ENCODE peak calls at places on chromosomes 3 and 15, in five cellular contexts. One of them, this sample, is unnamed.

GRCh38 chr15:52394020-52394608 is 98.5 kb upstream of the MYO5C start:
- DNase-seq in coronary artery: no peak
- DNase-seq in kidney: no peak
- DNase-seq in hepatocyte: no peak
- DNase-seq in colonic mucosa: no peak
- DNase-seq in this sample: no peak

GRCh38 chr15:40249477-40250303 is 10.8 kb downstream of the PAK6 start:
- DNase-seq in coronary artery: no peak
- DNase-seq in hepatocyte: no peak
- DNase-seq in kidney: peak; percentile 59
- DNase-seq in colonic mucosa: no peak
- DNase-seq in this sample: no peak

GRCh38 chr3:130462089-130462488 is 54.9 kb upstream of the COL6A6 start:
- DNase-seq in coronary artery: no peak
- DNase-seq in hepatocyte: no peak
- DNase-seq in colonic mucosa: no peak
- DNase-seq in kidney: no peak
- DNase-seq in this sample: no peak

GRCh38 chr15:101169457-101170071 is 82.3 kb downstream of the CHSY1 start:
- DNase-seq in colonic mucosa: no peak
- DNase-seq in coronary artery: no peak
- DNase-seq in kidney: no peak
- DNase-seq in hepatocyte: no peak
- DNase-seq in this sample: no peak

GRCh38 chr3:184453296-184453695 is 73.4 kb downstream of the CHRD start:
- DNase-seq in hepatocyte: no peak
- DNase-seq in colonic mucosa: no peak
- DNase-seq in coronary artery: no peak
- DNase-seq in kidney: no peak
- DNase-seq in this sample: no peak

GRCh38 chr15:86591994-86592746 is 512.5 kb downstream of the AGBL1 start:
- DNase-seq in colonic mucosa: peak; percentile 26
- DNase-seq in kidney: no peak
- DNase-seq in coronary artery: no peak
- DNase-seq in hepatocyte: no peak
- DNase-seq in this sample: peak; percentile 49

GRCh38 chr3:17160597-17160996 is 275.8 kb downstream of the PLCL2 start:
- DNase-seq in colonic mucosa: no peak
- DNase-seq in kidney: no peak
- DNase-seq in hepatocyte: no peak
- DNase-seq in coronary artery: no peak
- DNase-seq in this sample: no peak

GRCh38 chr3:161273589-161274218 is 52.6 kb downstream of the NMD3 start:
- DNase-seq in hepatocyte: peak; percentile 72
- DNase-seq in coronary artery: no peak
- DNase-seq in kidney: no peak
- DNase-seq in colonic mucosa: peak; percentile 29
- DNase-seq in this sample: no peak

GRCh38 chr3:48716508-48716981 is 476 bp downstream of the IP6K2 start:
- DNase-seq in hepatocyte: no peak
- DNase-seq in colonic mucosa: no peak
- DNase-seq in coronary artery: peak; percentile 76
- DNase-seq in kidney: no peak
- DNase-seq in this sample: no peak

DNA sequence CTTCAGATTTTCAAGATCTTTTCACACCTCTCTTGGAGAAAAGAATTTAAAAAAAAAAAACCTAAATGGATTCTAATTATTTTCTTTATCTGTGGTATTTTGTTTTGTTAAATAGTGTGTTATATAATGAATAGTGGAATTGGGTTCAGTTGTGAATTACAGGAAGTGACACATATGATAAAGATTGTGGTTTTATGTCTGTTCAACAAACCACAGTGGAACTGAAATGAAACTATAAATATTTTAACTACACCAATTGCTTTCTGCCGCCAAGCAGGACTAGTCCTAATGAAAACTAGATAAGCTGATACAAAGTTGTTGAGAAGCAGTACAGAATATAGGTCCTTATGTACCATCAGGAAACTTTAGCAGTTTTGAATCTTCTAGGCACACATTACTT is 121.6 kb downstream of the UBE2E2 start:
- DNase-seq in coronary artery: no peak
- DNase-seq in colonic mucosa: no peak
- DNase-seq in kidney: no peak
- DNase-seq in hepatocyte: no peak
- DNase-seq in this sample: no peak
- H3K4me3 ChIP-seq in coronary artery: no peak overlapping the region
- H3K4me3 ChIP-seq in colonic mucosa: no peak overlapping the region
- H3K4me3 ChIP-seq in kidney: no peak overlapping the region
- H3K4me3 ChIP-seq in hepatocyte: no peak overlapping the region
- H3K4me3 ChIP-seq in this sample: no peak overlapping the region

GRCh38 chr3:156728267-156728985 is 54.0 kb downstream of the TIPARP start:
- DNase-seq in colonic mucosa: no peak
- DNase-seq in kidney: no peak
- DNase-seq in hepatocyte: peak; percentile 56
- DNase-seq in coronary artery: no peak
- DNase-seq in this sample: no peak

GRCh38 chr3:156725706-156726105 is 51.3 kb downstream of the TIPARP start:
- DNase-seq in kidney: no peak
- DNase-seq in hepatocyte: peak; percentile 39
- DNase-seq in colonic mucosa: peak; percentile 71
- DNase-seq in coronary artery: no peak
- DNase-seq in this sample: no peak

GRCh38 chr3:156726456-156726855 is 52.1 kb downstream of the TIPARP start:
- DNase-seq in kidney: no peak
- DNase-seq in coronary artery: no peak
- DNase-seq in colonic mucosa: no peak
- DNase-seq in hepatocyte: no peak
- DNase-seq in this sample: no peak

GRCh38 chr3:156729460-156730179 is 55.2 kb downstream of the TIPARP start:
- DNase-seq in kidney: no peak
- DNase-seq in coronary artery: no peak
- DNase-seq in colonic mucosa: no peak
- DNase-seq in hepatocyte: no peak
- DNase-seq in this sample: no peak

GRCh38 chr3:156727519-156728205 is 53.3 kb downstream of the TIPARP start:
- DNase-seq in kidney: no peak
- DNase-seq in hepatocyte: no peak
- DNase-seq in colonic mucosa: no peak
- DNase-seq in coronary artery: no peak
- DNase-seq in this sample: no peak
- H3K27ac ChIP-seq in kidney: no peak overlapping the region
- H3K27ac ChIP-seq in hepatocyte: peak overlapping the region; percentile 76
- H3K27ac ChIP-seq in colonic mucosa: no peak overlapping the region
- H3K27ac ChIP-seq in coronary artery: no peak overlapping the region
- H3K27ac ChIP-seq in this sample: no peak overlapping the region

GRCh38 chr3:124227150-124227630 is 235.3 kb upstream of the ROPN1 start:
- DNase-seq in colonic mucosa: no peak
- DNase-seq in kidney: no peak
- DNase-seq in hepatocyte: no peak
- DNase-seq in coronary artery: no peak
- DNase-seq in this sample: no peak

GRCh38 chr3:124230928-124231456 is 239.1 kb upstream of the ROPN1 start:
- DNase-seq in coronary artery: no peak
- DNase-seq in hepatocyte: no peak
- DNase-seq in kidney: no peak
- DNase-seq in colonic mucosa: no peak
- DNase-seq in this sample: no peak

GRCh38 chr3:124229407-124229806 is 237.5 kb upstream of the ROPN1 start:
- DNase-seq in coronary artery: no peak
- DNase-seq in hepatocyte: no peak
- DNase-seq in colonic mucosa: no peak
- DNase-seq in kidney: no peak
- DNase-seq in this sample: no peak

GRCh38 chr3:124230432-124230831 is 238.5 kb upstream of the ROPN1 start:
- DNase-seq in kidney: no peak
- DNase-seq in hepatocyte: no peak
- DNase-seq in coronary artery: no peak
- DNase-seq in colonic mucosa: no peak
- DNase-seq in this sample: no peak

GRCh38 chr3:124229836-124230235 is 237.9 kb upstream of the ROPN1 start:
- DNase-seq in hepatocyte: no peak
- DNase-seq in coronary artery: no peak
- DNase-seq in kidney: no peak
- DNase-seq in colonic mucosa: no peak
- DNase-seq in this sample: no peak
- H3K4me3 ChIP-seq in hepatocyte: no peak overlapping the region
- H3K4me3 ChIP-seq in coronary artery: no peak overlapping the region
- H3K4me3 ChIP-seq in kidney: no peak overlapping the region
- H3K4me3 ChIP-seq in colonic mucosa: no peak overlapping the region
- H3K4me3 ChIP-seq in this sample: no peak overlapping the region

GRCh38 chr3:186951640-186952552 is 21.6 kb downstream of the ST6GAL1 start:
- DNase-seq in colonic mucosa: no peak
- DNase-seq in coronary artery: no peak
- DNase-seq in kidney: no peak
- DNase-seq in hepatocyte: no peak
- DNase-seq in this sample: no peak

GRCh38 chr3:186950402-186951093 is 20.2 kb downstream of the ST6GAL1 start:
- DNase-seq in hepatocyte: no peak
- DNase-seq in colonic mucosa: no peak
- DNase-seq in coronary artery: no peak
- DNase-seq in kidney: no peak
- DNase-seq in this sample: no peak

GRCh38 chr3:186955898-186956696 is 25.8 kb downstream of the ST6GAL1 start:
- DNase-seq in kidney: no peak
- DNase-seq in coronary artery: no peak
- DNase-seq in hepatocyte: no peak
- DNase-seq in colonic mucosa: no peak
- DNase-seq in this sample: no peak

GRCh38 chr3:186949281-186949982 is 19.1 kb downstream of the ST6GAL1 start:
- DNase-seq in coronary artery: no peak
- DNase-seq in colonic mucosa: no peak
- DNase-seq in hepatocyte: no peak
- DNase-seq in kidney: no peak
- DNase-seq in this sample: no peak

DNA sequence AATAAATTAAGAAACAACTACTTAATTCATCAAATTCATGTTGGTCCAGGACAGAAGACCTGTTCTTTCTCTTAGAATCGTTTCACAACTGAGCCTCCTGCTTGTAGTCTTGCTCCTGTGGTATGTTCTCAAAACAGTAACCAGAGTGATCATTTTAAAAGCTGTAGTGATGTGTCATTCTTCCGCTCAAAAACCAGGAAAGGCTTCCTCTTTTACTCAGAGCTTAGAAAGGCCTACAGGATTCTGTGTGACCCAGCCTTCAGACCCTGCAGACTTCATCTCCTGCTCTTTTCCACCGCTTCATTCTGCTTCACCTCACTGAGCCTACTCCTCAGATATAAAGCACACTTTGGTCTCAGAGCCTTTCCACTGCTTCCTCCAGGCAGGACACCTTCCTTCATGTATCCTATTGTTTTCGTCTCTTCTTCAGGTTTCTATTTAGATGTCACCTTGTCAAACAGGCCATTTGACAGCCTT is 22.7 kb downstream of the ST6GAL1 start:
- DNase-seq in kidney: no peak
- DNase-seq in coronary artery: no peak
- DNase-seq in colonic mucosa: no peak
- DNase-seq in hepatocyte: no peak
- DNase-seq in this sample: no peak
- H3K27ac ChIP-seq in kidney: peak overlapping the region; percentile 26
- H3K27ac ChIP-seq in coronary artery: peak overlapping the region; percentile 20
- H3K27ac ChIP-seq in colonic mucosa: no peak overlapping the region
- H3K27ac ChIP-seq in hepatocyte: no peak overlapping the region
- H3K27ac ChIP-seq in this sample: peak overlapping the region; percentile 44

GRCh38 chr3:112395166-112395894 is 62.4 kb downstream of the CD200 start:
- DNase-seq in coronary artery: no peak
- DNase-seq in kidney: no peak
- DNase-seq in hepatocyte: no peak
- DNase-seq in colonic mucosa: no peak
- DNase-seq in this sample: no peak
- H3K4me3 ChIP-seq in coronary artery: no peak overlapping the region
- H3K4me3 ChIP-seq in kidney: no peak overlapping the region
- H3K4me3 ChIP-seq in hepatocyte: no peak overlapping the region
- H3K4me3 ChIP-seq in colonic mucosa: no peak overlapping the region
- H3K4me3 ChIP-seq in this sample: no peak overlapping the region

DNA sequence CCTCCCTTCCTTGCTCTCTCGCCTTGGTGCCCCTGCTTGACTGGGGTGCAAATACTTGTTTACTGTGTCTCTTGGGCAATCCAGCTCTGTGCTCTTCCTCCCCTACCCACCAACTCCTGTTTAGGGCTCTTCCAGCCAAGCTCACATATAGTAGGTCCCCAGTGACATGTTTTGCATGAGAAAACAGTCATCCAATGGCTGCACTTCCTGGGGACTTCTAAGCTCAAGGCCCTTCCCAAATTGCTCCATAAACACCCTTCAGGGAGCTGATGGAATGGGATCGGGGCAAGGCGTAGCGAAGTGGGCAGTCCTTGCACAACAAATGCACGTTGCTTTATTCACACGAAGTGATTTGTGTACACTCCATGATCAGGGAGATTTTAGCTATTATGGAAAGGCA is 9.4 kb upstream of the COPG1 start:
- DNase-seq in kidney: no peak
- DNase-seq in colonic mucosa: no peak
- DNase-seq in hepatocyte: no peak
- DNase-seq in coronary artery: no peak
- DNase-seq in this sample: no peak
- H3K27ac ChIP-seq in kidney: no peak overlapping the region
- H3K27ac ChIP-seq in colonic mucosa: no peak overlapping the region
- H3K27ac ChIP-seq in hepatocyte: no peak overlapping the region
- H3K27ac ChIP-seq in coronary artery: no peak overlapping the region
- H3K27ac ChIP-seq in this sample: no peak overlapping the region

GRCh38 chr3:150300376-150300775 is 107.7 kb upstream of the TSC22D2 start:
- DNase-seq in kidney: no peak
- DNase-seq in hepatocyte: no peak
- DNase-seq in colonic mucosa: no peak
- DNase-seq in coronary artery: no peak
- DNase-seq in this sample: no peak
- H3K4me3 ChIP-seq in kidney: no peak overlapping the region
- H3K4me3 ChIP-seq in hepatocyte: no peak overlapping the region
- H3K4me3 ChIP-seq in colonic mucosa: no peak overlapping the region
- H3K4me3 ChIP-seq in coronary artery: no peak overlapping the region
- H3K4me3 ChIP-seq in this sample: no peak overlapping the region

GRCh38 chr15:98647026-98647773 is 1.1 kb upstream of the IGF1R start:
- DNase-seq in colonic mucosa: peak; percentile 76
- DNase-seq in coronary artery: peak; percentile 77
- DNase-seq in kidney: peak; percentile 92
- DNase-seq in hepatocyte: peak; percentile 91
- DNase-seq in this sample: no peak
- H3K27ac ChIP-seq in colonic mucosa: peak overlapping the region; percentile 66
- H3K27ac ChIP-seq in coronary artery: peak overlapping the region; percentile 98
- H3K27ac ChIP-seq in kidney: peak overlapping the region; percentile 32
- H3K27ac ChIP-seq in hepatocyte: peak overlapping the region; percentile 98
- H3K27ac ChIP-seq in this sample: peak overlapping the region; percentile 77

This sample was measured in gastrocnemius medialis.